ENCODE peak calls at places on chromosomes 3 and 15, in eight cellular contexts. One of them, this sample, is unnamed.
A peak's percentile ranks its signal among the peaks of the same experiment; 100 is the strongest.

GRCh38 chr15:83904107-83904720 is 250.3 kb downstream of the ADAMTSL3 start:
- DNase-seq in bronchial epithelial cell: no peak
- DNase-seq in MM.1S: no peak
- DNase-seq in A673: peak; percentile 71
- DNase-seq in sigmoid colon: peak; percentile 84
- DNase-seq in choroid plexus epithelial cell: peak; percentile 95
- DNase-seq in fibroblast of pulmonary artery: peak; percentile 47
- DNase-seq in neural progenitor cell: no peak
- DNase-seq in this sample: peak; percentile 48

GRCh38 chr3:61571516-61572336 is 10.4 kb downstream of the PTPRG start:
- DNase-seq in bronchial epithelial cell: no peak
- DNase-seq in MM.1S: no peak
- DNase-seq in A673: no peak
- DNase-seq in sigmoid colon: no peak
- DNase-seq in choroid plexus epithelial cell: peak; percentile 63
- DNase-seq in fibroblast of pulmonary artery: peak; percentile 90
- DNase-seq in neural progenitor cell: no peak
- DNase-seq in this sample: peak; percentile 96

GRCh38 chr3:30084971-30085403 is 521.4 kb upstream of the TGFBR2 start:
- DNase-seq in bronchial epithelial cell: no peak
- DNase-seq in MM.1S: no peak
- DNase-seq in A673: no peak
- DNase-seq in sigmoid colon: no peak
- DNase-seq in choroid plexus epithelial cell: no peak
- DNase-seq in fibroblast of pulmonary artery: no peak
- DNase-seq in neural progenitor cell: peak; percentile 9
- DNase-seq in this sample: no peak

GRCh38 chr15:81400640-81401236 is 26.7 kb upstream of the TMC3 start:
- DNase-seq in bronchial epithelial cell: peak; percentile 68
- DNase-seq in MM.1S: peak; percentile 64
- DNase-seq in A673: peak; percentile 38
- DNase-seq in sigmoid colon: no peak
- DNase-seq in choroid plexus epithelial cell: peak; percentile 82
- DNase-seq in fibroblast of pulmonary artery: peak; percentile 81
- DNase-seq in neural progenitor cell: peak; percentile 53
- DNase-seq in this sample: peak; percentile 78

GRCh38 chr15:34365073-34365825 is 1.7 kb downstream of the LPCAT4 start:
- DNase-seq in bronchial epithelial cell: no peak
- DNase-seq in MM.1S: no peak
- DNase-seq in A673: no peak
- DNase-seq in sigmoid colon: no peak
- DNase-seq in choroid plexus epithelial cell: no peak
- DNase-seq in fibroblast of pulmonary artery: no peak
- DNase-seq in neural progenitor cell: no peak
- DNase-seq in this sample: peak; percentile 35

GRCh38 chr3:99549220-99549619 is 89.2 kb upstream of the COL8A1 start:
- DNase-seq in bronchial epithelial cell: no peak
- DNase-seq in MM.1S: no peak
- DNase-seq in A673: no peak
- DNase-seq in sigmoid colon: no peak
- DNase-seq in choroid plexus epithelial cell: no peak
- DNase-seq in fibroblast of pulmonary artery: no peak
- DNase-seq in neural progenitor cell: no peak
- DNase-seq in this sample: no peak

GRCh38 chr3:122942937-122943827 is 84.4 kb downstream of the SEMA5B start:
- DNase-seq in bronchial epithelial cell: peak; percentile 34
- DNase-seq in MM.1S: peak; percentile 32
- DNase-seq in A673: peak; percentile 66
- DNase-seq in sigmoid colon: no peak
- DNase-seq in choroid plexus epithelial cell: peak; percentile 55
- DNase-seq in fibroblast of pulmonary artery: peak; percentile 60
- DNase-seq in neural progenitor cell: peak; percentile 89
- DNase-seq in this sample: peak; percentile 48

GRCh38 chr3:136740351-136740957 is 11.7 kb downstream of the STAG1 start:
- DNase-seq in bronchial epithelial cell: no peak
- DNase-seq in MM.1S: no peak
- DNase-seq in A673: no peak
- DNase-seq in sigmoid colon: no peak
- DNase-seq in choroid plexus epithelial cell: no peak
- DNase-seq in fibroblast of pulmonary artery: no peak
- DNase-seq in neural progenitor cell: no peak
- DNase-seq in this sample: no peak

GRCh38 chr3:55461896-55462295 is 25.2 kb downstream of the WNT5A start:
- DNase-seq in bronchial epithelial cell: peak; percentile 58
- DNase-seq in MM.1S: no peak
- DNase-seq in A673: no peak
- DNase-seq in sigmoid colon: no peak
- DNase-seq in choroid plexus epithelial cell: peak; percentile 80
- DNase-seq in fibroblast of pulmonary artery: peak; percentile 69
- DNase-seq in neural progenitor cell: no peak
- DNase-seq in this sample: peak; percentile 55

GRCh38 chr15:52464478-52464877 is 64.2 kb downstream of the MYO5A start:
- DNase-seq in bronchial epithelial cell: no peak
- DNase-seq in MM.1S: peak; percentile 93
- DNase-seq in A673: no peak
- DNase-seq in sigmoid colon: no peak
- DNase-seq in choroid plexus epithelial cell: no peak
- DNase-seq in fibroblast of pulmonary artery: no peak
- DNase-seq in neural progenitor cell: no peak
- DNase-seq in this sample: no peak

GRCh38 chr3:134201201-134202130 is 49.2 kb downstream of the RYK start:
- DNase-seq in bronchial epithelial cell: peak; percentile 97
- DNase-seq in MM.1S: no peak
- DNase-seq in A673: peak; percentile 7
- DNase-seq in sigmoid colon: no peak
- DNase-seq in choroid plexus epithelial cell: peak; percentile 88
- DNase-seq in fibroblast of pulmonary artery: peak; percentile 62
- DNase-seq in neural progenitor cell: no peak
- DNase-seq in this sample: peak; percentile 58

GRCh38 chr3:11480663-11481298 is 162.9 kb downstream of the VGLL4 start:
- DNase-seq in bronchial epithelial cell: no peak
- DNase-seq in MM.1S: no peak
- DNase-seq in A673: peak; percentile 19
- DNase-seq in sigmoid colon: peak; percentile 89
- DNase-seq in choroid plexus epithelial cell: peak; percentile 50
- DNase-seq in fibroblast of pulmonary artery: no peak
- DNase-seq in neural progenitor cell: no peak
- DNase-seq in this sample: no peak

GRCh38 chr3:134002326-134002725 is 27.4 kb downstream of the SLCO2A1 start:
- DNase-seq in bronchial epithelial cell: no peak
- DNase-seq in MM.1S: no peak
- DNase-seq in A673: no peak
- DNase-seq in sigmoid colon: no peak
- DNase-seq in choroid plexus epithelial cell: peak; percentile 22
- DNase-seq in fibroblast of pulmonary artery: peak; percentile 26
- DNase-seq in neural progenitor cell: no peak
- DNase-seq in this sample: peak; percentile 53

GRCh38 chr3:177928156-177928555 is 608.1 kb upstream of the KCNMB2 start:
- DNase-seq in bronchial epithelial cell: peak; percentile 87
- DNase-seq in MM.1S: peak; percentile 44
- DNase-seq in A673: peak; percentile 28
- DNase-seq in sigmoid colon: no peak
- DNase-seq in choroid plexus epithelial cell: peak; percentile 48
- DNase-seq in fibroblast of pulmonary artery: peak; percentile 48
- DNase-seq in neural progenitor cell: no peak
- DNase-seq in this sample: peak; percentile 90

GRCh38 chr3:106534206-106534605 is 665.4 kb upstream of the CBLB start:
- DNase-seq in bronchial epithelial cell: peak; percentile 71
- DNase-seq in MM.1S: no peak
- DNase-seq in A673: no peak
- DNase-seq in sigmoid colon: no peak
- DNase-seq in choroid plexus epithelial cell: peak; percentile 84
- DNase-seq in fibroblast of pulmonary artery: peak; percentile 37
- DNase-seq in neural progenitor cell: no peak
- DNase-seq in this sample: peak; percentile 12

GRCh38 chr3:16377196-16377595 is 112.2 kb downstream of the OXNAD1 start:
- DNase-seq in bronchial epithelial cell: no peak
- DNase-seq in MM.1S: peak; percentile 50
- DNase-seq in A673: no peak
- DNase-seq in sigmoid colon: no peak
- DNase-seq in choroid plexus epithelial cell: no peak
- DNase-seq in fibroblast of pulmonary artery: no peak
- DNase-seq in neural progenitor cell: no peak
- DNase-seq in this sample: no peak

GRCh38 chr15:76930831-76931396 is 635 bp upstream of the RCN2 start:
- DNase-seq in bronchial epithelial cell: no peak
- DNase-seq in MM.1S: peak; percentile 21
- DNase-seq in A673: no peak
- DNase-seq in sigmoid colon: no peak
- DNase-seq in choroid plexus epithelial cell: no peak
- DNase-seq in fibroblast of pulmonary artery: no peak
- DNase-seq in neural progenitor cell: no peak
- DNase-seq in this sample: no peak

GRCh38 chr15:70142322-70143191 is 44.8 kb upstream of the TLE3 start:
- DNase-seq in bronchial epithelial cell: no peak
- DNase-seq in MM.1S: no peak
- DNase-seq in A673: peak; percentile 26
- DNase-seq in sigmoid colon: no peak
- DNase-seq in choroid plexus epithelial cell: peak; percentile 92
- DNase-seq in fibroblast of pulmonary artery: peak; percentile 92
- DNase-seq in neural progenitor cell: no peak
- DNase-seq in this sample: no peak

GRCh38 chr3:23202203-23202920 is 765 bp upstream of the UBE2E2 start:
- DNase-seq in bronchial epithelial cell: peak; percentile 10
- DNase-seq in MM.1S: no peak
- DNase-seq in A673: peak; percentile 3
- DNase-seq in sigmoid colon: no peak
- DNase-seq in choroid plexus epithelial cell: peak; percentile 13
- DNase-seq in fibroblast of pulmonary artery: peak; percentile 25
- DNase-seq in neural progenitor cell: no peak
- DNase-seq in this sample: peak; percentile 31

GRCh38 chr3:43742935-43743334 is 52.2 kb downstream of the ABHD5 start:
- DNase-seq in bronchial epithelial cell: no peak
- DNase-seq in MM.1S: no peak
- DNase-seq in A673: no peak
- DNase-seq in sigmoid colon: no peak
- DNase-seq in choroid plexus epithelial cell: peak; percentile 87
- DNase-seq in fibroblast of pulmonary artery: peak; percentile 54
- DNase-seq in neural progenitor cell: no peak
- DNase-seq in this sample: peak; percentile 71
- TF ChIP-seq CTCF in bronchial epithelial cell: no peak
- TF ChIP-seq CTCF in MM.1S: peak; percentile 15
- TF ChIP-seq CTCF in A673: peak; percentile 21
- TF ChIP-seq CTCF in sigmoid colon: no peak
- TF ChIP-seq CTCF in choroid plexus epithelial cell: peak; percentile 35
- TF ChIP-seq CTCF in fibroblast of pulmonary artery: peak; percentile 20
- TF ChIP-seq CTCF in neural progenitor cell: peak; percentile 21
- TF ChIP-seq CTCF in this sample: peak; percentile 46

DNA sequence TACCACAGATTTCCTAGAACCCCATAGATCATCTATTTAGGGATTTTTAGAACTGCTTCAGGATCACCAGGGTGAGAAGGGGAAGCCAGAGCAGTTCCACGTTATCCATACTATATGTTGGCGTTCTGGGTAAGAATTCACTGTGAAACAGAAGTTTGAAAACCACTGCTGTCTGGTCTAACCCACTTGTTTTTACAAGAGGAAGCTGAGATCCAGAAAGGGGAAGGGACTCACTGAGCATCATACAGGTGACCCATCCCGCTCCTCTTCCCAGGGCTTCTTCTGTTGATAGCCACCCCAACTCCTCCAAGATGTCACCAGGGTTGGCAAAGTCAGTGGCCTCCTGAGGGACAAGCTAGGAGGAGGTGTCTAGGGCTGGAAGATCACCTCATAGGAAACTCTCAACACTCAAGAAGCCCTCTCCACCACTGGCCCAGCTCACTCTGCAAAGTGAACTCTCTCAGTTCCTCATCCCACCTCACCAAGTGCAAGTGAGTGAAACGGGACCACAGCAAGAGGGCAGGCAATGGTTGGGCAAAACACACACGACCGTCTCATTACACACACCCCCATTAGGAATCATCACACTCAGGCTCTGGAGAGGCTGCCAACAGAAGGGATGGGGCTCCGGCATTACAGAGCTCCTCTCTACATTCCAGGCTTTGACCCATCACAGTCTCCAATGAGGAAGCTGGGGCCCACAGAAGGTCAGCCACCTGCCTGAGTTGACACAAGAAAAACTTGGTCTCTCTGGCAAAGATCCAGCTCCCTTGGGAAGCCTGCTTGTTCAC is 1.8 kb downstream of the DAPK2 start:
- DNase-seq in bronchial epithelial cell: no peak
- DNase-seq in MM.1S: no peak
- DNase-seq in A673: no peak
- DNase-seq in sigmoid colon: no peak
- DNase-seq in choroid plexus epithelial cell: peak; percentile 18
- DNase-seq in fibroblast of pulmonary artery: no peak
- DNase-seq in neural progenitor cell: no peak
- DNase-seq in this sample: no peak
- H3K4me3 ChIP-seq in bronchial epithelial cell: no peak overlapping the region
- H3K4me3 ChIP-seq in MM.1S: no peak overlapping the region
- H3K4me3 ChIP-seq in A673: peak overlapping the region; percentile 63
- H3K4me3 ChIP-seq in sigmoid colon: no peak overlapping the region
- H3K4me3 ChIP-seq in choroid plexus epithelial cell: peak overlapping the region; percentile 59
- H3K4me3 ChIP-seq in fibroblast of pulmonary artery: no peak overlapping the region
- H3K4me3 ChIP-seq in neural progenitor cell: no peak overlapping the region
- H3K4me3 ChIP-seq in this sample: no peak overlapping the region

GRCh38 chr3:189233225-189233858 is 61.6 kb downstream of the TPRG1 start:
- DNase-seq in bronchial epithelial cell: peak; percentile 72
- DNase-seq in MM.1S: peak; percentile 21
- DNase-seq in A673: peak; percentile 83
- DNase-seq in sigmoid colon: no peak
- DNase-seq in choroid plexus epithelial cell: peak; percentile 82
- DNase-seq in fibroblast of pulmonary artery: peak; percentile 75
- DNase-seq in neural progenitor cell: peak; percentile 75
- DNase-seq in this sample: peak; percentile 83
- TF ChIP-seq CTCF in bronchial epithelial cell: peak; percentile 87
- TF ChIP-seq CTCF in MM.1S: peak; percentile 43
- TF ChIP-seq CTCF in A673: peak; percentile 80
- TF ChIP-seq CTCF in sigmoid colon: peak; percentile 38
- TF ChIP-seq CTCF in choroid plexus epithelial cell: peak; percentile 87
- TF ChIP-seq CTCF in fibroblast of pulmonary artery: peak; percentile 86
- TF ChIP-seq CTCF in neural progenitor cell: peak; percentile 78
- TF ChIP-seq CTCF in this sample: peak; percentile 79

GRCh38 chr15:29675791-29676301 is 146.4 kb downstream of the TJP1 start:
- DNase-seq in bronchial epithelial cell: no peak
- DNase-seq in MM.1S: no peak
- DNase-seq in A673: no peak
- DNase-seq in sigmoid colon: no peak
- DNase-seq in choroid plexus epithelial cell: no peak
- DNase-seq in fibroblast of pulmonary artery: no peak
- DNase-seq in neural progenitor cell: peak; percentile 18
- DNase-seq in this sample: no peak

GRCh38 chr15:29672446-29672845 is 149.8 kb downstream of the TJP1 start:
- DNase-seq in bronchial epithelial cell: no peak
- DNase-seq in MM.1S: no peak
- DNase-seq in A673: no peak
- DNase-seq in sigmoid colon: no peak
- DNase-seq in choroid plexus epithelial cell: no peak
- DNase-seq in fibroblast of pulmonary artery: no peak
- DNase-seq in neural progenitor cell: no peak
- DNase-seq in this sample: no peak

GRCh38 chr15:29676961-29677402 is 145.3 kb downstream of the TJP1 start:
- DNase-seq in bronchial epithelial cell: peak; percentile 55
- DNase-seq in MM.1S: no peak
- DNase-seq in A673: peak; percentile 19
- DNase-seq in sigmoid colon: no peak
- DNase-seq in choroid plexus epithelial cell: peak; percentile 59
- DNase-seq in fibroblast of pulmonary artery: peak; percentile 63
- DNase-seq in neural progenitor cell: peak; percentile 25
- DNase-seq in this sample: peak; percentile 45

GRCh38 chr15:29672923-29673809 is 149.1 kb downstream of the TJP1 start:
- DNase-seq in bronchial epithelial cell: peak; percentile 21
- DNase-seq in MM.1S: no peak
- DNase-seq in A673: no peak
- DNase-seq in sigmoid colon: no peak
- DNase-seq in choroid plexus epithelial cell: no peak
- DNase-seq in fibroblast of pulmonary artery: peak; percentile 23
- DNase-seq in neural progenitor cell: no peak
- DNase-seq in this sample: no peak

GRCh38 chr15:29674661-29675533 is 147.4 kb downstream of the TJP1 start:
- DNase-seq in bronchial epithelial cell: no peak
- DNase-seq in MM.1S: no peak
- DNase-seq in A673: peak; percentile 57
- DNase-seq in sigmoid colon: no peak
- DNase-seq in choroid plexus epithelial cell: no peak
- DNase-seq in fibroblast of pulmonary artery: peak; percentile 52
- DNase-seq in neural progenitor cell: peak; percentile 94
- DNase-seq in this sample: peak; percentile 24
- H3K4me3 ChIP-seq in bronchial epithelial cell: peak overlapping the region; percentile 47
- H3K4me3 ChIP-seq in MM.1S: no peak overlapping the region
- H3K4me3 ChIP-seq in A673: peak overlapping the region; percentile 49
- H3K4me3 ChIP-seq in sigmoid colon: peak overlapping the region; percentile 33
- H3K4me3 ChIP-seq in choroid plexus epithelial cell: peak overlapping the region; percentile 64
- H3K4me3 ChIP-seq in fibroblast of pulmonary artery: peak overlapping the region; percentile 56
- H3K4me3 ChIP-seq in neural progenitor cell: peak overlapping the region; percentile 67
- H3K4me3 ChIP-seq in this sample: peak overlapping the region; percentile 64

This sample was measured in fibroblast of the aortic adventitia.